ENCODE peak calls at places on chromosomes 13 and 19, in nine cellular contexts. L, H, Q, B, O, U, D, R and W are unnamed samples.

GRCh38 chr19:38657633-38658222 is 10.3 kb downstream of the ACTN4 start:
- DNase-seq in L (no peak), Q (no peak), R (no peak), B (no peak), O (no peak), U (peak; percentile 95), D (no peak), H (no peak), W (no peak)

GRCh38 chr19:55460670-55461258 is 678 bp downstream of the ISOC2 start:
- DNase-seq in R (peak; percentile 68), U (peak; percentile 81), D (peak; percentile 86), Q (peak; percentile 70), L (peak; percentile 87), H (peak; percentile 96), B (peak; percentile 48), O (no peak), W (peak; percentile 59)

GRCh38 chr19:13931582-13932378 is 6.4 kb downstream of the PODNL1 start:
- DNase-seq in D (no peak), R (no peak), B (no peak), O (no peak), U (no peak), L (no peak), Q (no peak), H (no peak), W (no peak)

GRCh38 chr19:57248646-57249045 is 8.2 kb downstream of the ZNF805 start:
- DNase-seq in U (no peak), Q (no peak), O (no peak), R (no peak), H (no peak), D (no peak), B (no peak), L (no peak), W (no peak)

GRCh38 chr19:46413262-46414031 is at the start of gene CCDC8:
- DNase-seq in D (peak; percentile 57), R (peak; percentile 47), O (no peak), L (peak; percentile 96), Q (peak; percentile 75), U (peak; percentile 98), H (peak; percentile 95), B (peak; percentile 87), W (no peak)

GRCh38 chr19:46351241-46352041 is 4.6 kb downstream of the PPP5C start:
- DNase-seq in D (peak; percentile 54), R (no peak), Q (peak; percentile 85), O (no peak), H (peak; percentile 79), L (peak; percentile 70), U (peak; percentile 59), B (no peak), W (peak; percentile 28)

GRCh38 chr19:3279306-3279705 is 54.8 kb downstream of the CELF5 start:
- DNase-seq in U (no peak), D (no peak), R (no peak), B (no peak), L (no peak), O (no peak), H (no peak), Q (no peak), W (no peak)

GRCh38 chr19:29805026-29805925 is 6.5 kb upstream of the CCNE1 start:
- DNase-seq in B (no peak), R (no peak), L (peak; percentile 14), O (no peak), H (no peak), D (no peak), Q (peak; percentile 18), U (peak; percentile 31), W (no peak)

GRCh38 chr13:21672811-21673591 is 2.1 kb downstream of the FGF9 start:
- DNase-seq in R (no peak), D (no peak), Q (no peak), L (peak; percentile 7), B (no peak), H (no peak), U (no peak), O (no peak), W (peak; percentile 18)

GRCh38 chr13:57546942-57547341 is 84.6 kb upstream of the PCDH17 start:
- DNase-seq in Q (no peak), R (no peak), B (no peak), O (no peak), H (no peak), D (no peak), U (no peak), L (no peak), W (no peak)

GRCh38 chr13:112781881-112782361 is 92.1 kb downstream of the ATP11A start:
- DNase-seq in O (peak; percentile 66), Q (peak; percentile 66), D (no peak), B (no peak), H (peak; percentile 78), R (no peak), L (peak; percentile 65), U (peak; percentile 69), W (no peak)

GRCh38 chr19:41871573-41872383 is 5.3 kb upstream of the CD79A start:
- DNase-seq in U (no peak), O (no peak), B (no peak), R (no peak), D (peak; percentile 78), H (peak; percentile 61), L (no peak), Q (peak; percentile 62), W (peak; percentile 67)

GRCh38 chr19:10235003-10235402 is 3.9 kb upstream of the S1PR2 start:
- DNase-seq in O (no peak), R (no peak), B (no peak), Q (no peak), L (no peak), D (no peak), H (no peak), U (no peak), W (no peak)

GRCh38 chr19:10642473-10642872 is 11.7 kb upstream of the ILF3 start:
- DNase-seq in B (no peak), O (no peak), H (no peak), D (no peak), U (no peak), Q (no peak), L (no peak), R (no peak), W (no peak)

GRCh38 chr19:51837145-51837544 is 42.2 kb downstream of the FPR3 start:
- DNase-seq in L (no peak), R (no peak), Q (no peak), O (no peak), B (no peak), D (no peak), H (no peak), U (no peak), W (no peak)

DNA sequence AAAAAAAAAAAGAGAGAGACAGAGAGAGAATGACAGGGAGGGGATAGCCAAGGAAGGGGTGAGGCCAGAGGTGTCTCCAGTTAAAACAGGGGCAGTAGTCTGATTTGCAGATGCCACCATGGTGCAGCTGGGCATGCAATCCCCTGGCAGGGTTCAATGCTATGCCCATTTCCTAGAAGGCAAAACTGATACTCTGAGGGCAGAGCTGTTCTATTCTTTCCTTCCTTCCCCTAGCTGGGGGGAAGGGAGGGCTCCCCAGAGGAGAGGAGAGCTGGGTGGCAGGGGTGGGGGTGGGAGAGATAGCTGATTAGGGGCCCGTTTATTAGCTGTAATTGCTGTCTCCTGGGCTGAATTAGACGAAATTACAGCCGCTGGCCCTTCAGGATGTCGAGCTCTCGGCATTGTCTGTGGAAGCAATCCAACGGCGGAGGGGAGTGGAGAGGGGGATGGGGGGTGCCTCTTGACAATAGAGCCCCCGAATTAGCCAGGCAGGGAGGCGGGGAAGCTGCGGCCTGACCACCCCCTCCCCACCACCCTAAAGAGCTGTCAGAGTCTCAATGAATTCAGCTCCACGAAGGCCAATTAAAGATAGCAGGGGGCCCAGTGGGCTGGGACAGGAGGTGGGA is 14.4 kb upstream of the DPP9 start:
- DNase-seq in D (no peak), B (no peak), U (no peak), Q (no peak), H (no peak), O (no peak), L (no peak), R (no peak), W (no peak)
- H3K27ac ChIP-seq in D (no peak overlapping the region), B (no peak overlapping the region), U (no peak overlapping the region), Q (no peak overlapping the region), H (no peak overlapping the region), O (no peak overlapping the region), L (no peak overlapping the region), R (no peak overlapping the region), W (no peak overlapping the region)

DNA sequence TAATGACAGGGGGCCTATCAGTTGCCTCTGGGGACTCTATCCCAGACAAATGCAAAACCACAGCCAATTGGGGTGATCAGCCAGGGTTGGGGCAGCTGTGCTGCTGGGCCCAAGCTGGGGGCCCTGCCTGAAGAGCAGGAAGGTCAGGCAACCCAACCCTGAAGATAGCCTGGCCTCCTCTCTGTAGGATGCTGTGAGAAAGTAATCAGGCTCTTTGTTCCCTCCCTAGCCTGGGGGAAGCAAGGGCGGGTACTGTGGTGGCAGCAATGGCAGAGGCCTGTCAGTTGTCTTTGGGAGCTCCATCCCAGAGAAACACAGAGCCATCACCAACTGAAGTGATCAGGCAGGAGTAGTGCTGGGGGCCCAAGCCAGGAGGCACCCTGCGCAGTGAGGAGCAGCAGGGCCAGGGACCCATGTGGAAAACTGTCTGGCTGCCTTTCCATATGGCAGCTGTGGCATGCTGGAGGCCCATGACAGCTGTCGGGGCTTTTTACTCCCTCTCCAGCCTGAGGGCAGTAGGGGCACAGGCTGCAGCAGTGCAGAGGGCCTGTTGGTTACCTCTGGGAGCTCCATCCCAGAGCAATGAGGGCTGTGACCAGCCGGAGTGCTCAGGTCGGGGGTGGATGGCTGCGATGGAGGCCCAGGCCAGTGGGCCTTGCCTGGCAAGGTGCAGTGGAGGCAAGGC is 73.6 kb upstream of the ATP12A start:
- DNase-seq in Q (no peak), R (no peak), D (no peak), O (no peak), U (no peak), L (no peak), H (no peak), B (no peak), W (no peak)
- H3K4me3 ChIP-seq in Q (no peak overlapping the region), R (no peak overlapping the region), D (no peak overlapping the region), O (no peak overlapping the region), U (no peak overlapping the region), L (no peak overlapping the region), H (no peak overlapping the region), B (no peak overlapping the region), W (no peak overlapping the region)

DNA sequence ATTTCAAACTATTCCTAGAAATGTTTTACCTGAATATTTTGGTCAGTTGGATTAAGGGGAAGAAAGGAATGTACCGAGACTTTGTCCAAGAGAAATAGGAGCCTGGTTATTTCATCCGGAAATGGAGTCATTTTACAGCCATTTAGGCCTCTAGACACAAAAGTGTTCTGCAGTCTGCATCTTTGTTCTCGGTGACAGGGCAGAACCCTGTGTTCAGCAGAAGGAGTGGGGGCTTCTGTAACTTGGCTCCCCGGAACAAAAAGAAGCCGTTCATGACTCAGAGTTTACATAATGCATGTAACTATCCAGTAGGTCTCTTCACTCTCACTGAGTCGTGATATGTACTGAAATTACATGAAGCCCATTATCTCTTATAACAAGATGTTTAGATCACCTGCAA is 21.6 kb upstream of the FNDC3A start:
- DNase-seq in L (no peak), B (no peak), U (peak; percentile 76), O (no peak), H (no peak), Q (no peak), R (no peak), D (no peak), W (no peak)
- H3K27ac ChIP-seq in L (no peak overlapping the region), B (no peak overlapping the region), U (no peak overlapping the region), O (no peak overlapping the region), H (no peak overlapping the region), Q (no peak overlapping the region), R (no peak overlapping the region), D (no peak overlapping the region), W (no peak overlapping the region)

DNA sequence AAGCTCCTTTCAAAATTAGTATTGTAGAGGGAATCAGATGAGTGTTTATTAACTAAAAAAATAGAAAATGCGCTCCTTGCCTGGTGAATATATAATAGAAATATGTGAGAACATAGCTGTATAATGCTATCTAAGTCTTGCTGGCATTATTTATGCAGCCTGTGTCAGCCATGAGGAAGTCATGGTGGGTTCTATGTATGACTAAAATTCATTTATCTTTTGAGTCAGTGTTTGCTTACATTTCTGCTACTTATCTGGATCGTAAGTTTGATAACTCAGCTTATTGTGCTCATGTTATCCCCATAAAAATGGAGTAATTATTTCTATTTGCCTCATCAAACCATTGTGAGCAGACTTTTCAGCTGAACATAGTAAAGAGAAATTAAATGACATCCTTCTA is 449.3 kb downstream of the OXGR1 start:
- DNase-seq in R (no peak), D (no peak), U (peak; percentile 30), B (no peak), H (no peak), Q (no peak), L (no peak), O (no peak), W (no peak)
- H3K4me3 ChIP-seq in R (no peak overlapping the region), D (no peak overlapping the region), U (no peak overlapping the region), B (no peak overlapping the region), H (no peak overlapping the region), Q (no peak overlapping the region), L (no peak overlapping the region), O (no peak overlapping the region), W (no peak overlapping the region)